ENCODE peak calls at places on chromosomes 5 and 9, in five cellular contexts. S is transverse colon, J is psoas muscle, E is stomach, L is mesendoderm. N is an unnamed sample.
A peak's percentile ranks its signal among the peaks of the same experiment; 100 is the strongest.

GRCh38 chr5:140868721-140869554 is at the start of gene PCDHA11:
- DNase-seq in S (no peak), J (no peak), E (no peak), L (peak; percentile 84), N (no peak)

GRCh38 chr9:104923289-104923688 is 4.7 kb downstream of the ABCA1 start:
- DNase-seq in S (no peak), J (no peak), E (no peak), L (no peak), N (no peak)

GRCh38 chr5:55533806-55534435 is 843 bp downstream of the PLPP1 start:
- DNase-seq in S (peak; percentile 53), J (no peak), E (peak; percentile 53), L (peak; percentile 77), N (no peak)

GRCh38 chr9:132008184-132008781 is 71.4 kb downstream of the MED27 start:
- DNase-seq in S (no peak), J (no peak), E (no peak), L (no peak), N (no peak)

GRCh38 chr9:122102156-122102555 is 9.0 kb upstream of the TTLL11 start:
- DNase-seq in S (no peak), J (no peak), E (no peak), L (no peak), N (no peak)

GRCh38 chr9:35891649-35892048 is 14.4 kb upstream of the HRCT1 start:
- DNase-seq in S (no peak), J (no peak), E (no peak), L (no peak), N (no peak)

GRCh38 chr9:840343-840742 is 1.2 kb upstream of the DMRT1 start:
- DNase-seq in S (no peak), J (no peak), E (no peak), L (peak; percentile 50), N (no peak)

GRCh38 chr9:38175423-38175822 is 106.4 kb upstream of the SHB start:
- DNase-seq in S (no peak), J (no peak), E (no peak), L (no peak), N (no peak)

GRCh38 chr5:135243194-135244191 is 155.5 kb downstream of the MACROH2A1 start:
- DNase-seq in S (peak; percentile 55), J (peak; percentile 50), E (peak; percentile 25), L (no peak), N (peak; percentile 36)

GRCh38 chr5:139655727-139656271 is 7.7 kb downstream of the CXXC5 start:
- DNase-seq in S (no peak), J (peak; percentile 57), E (peak; percentile 85), L (no peak), N (peak; percentile 72)

GRCh38 chr5:60516688-60517087 is 183.3 kb downstream of the DEPDC1B start:
- DNase-seq in S (no peak), J (no peak), E (no peak), L (no peak), N (no peak)

GRCh38 chr5:112106878-112107277 is 312.2 kb downstream of the EPB41L4A start:
- DNase-seq in S (no peak), J (no peak), E (no peak), L (no peak), N (no peak)

GRCh38 chr5:81232449-81233079 is 558 bp upstream of the CKMT2 start:
- DNase-seq in S (peak; percentile 10), J (peak; percentile 84), E (no peak), L (no peak), N (peak; percentile 7)

GRCh38 chr9:113963017-113963620 is 87.0 kb downstream of the ZNF618 start:
- DNase-seq in S (peak; percentile 63), J (peak; percentile 54), E (peak; percentile 60), L (peak; percentile 73), N (no peak)

GRCh38 chr9:24257726-24258125 is 288.0 kb downstream of the IZUMO3 start:
- DNase-seq in S (no peak), J (no peak), E (no peak), L (no peak), N (no peak)

GRCh38 chr5:100131161-100131560 is 404.0 kb upstream of the FAM174A start:
- DNase-seq in S (no peak), J (no peak), E (no peak), L (no peak), N (no peak)

GRCh38 chr5:106876665-106877194 is 794.0 kb downstream of the EFNA5 start:
- DNase-seq in S (no peak), J (no peak), E (no peak), L (peak; percentile 71), N (no peak)

GRCh38 chr5:50657044-50657443 is 9.4 kb upstream of the PARP8 start:
- DNase-seq in S (no peak), J (no peak), E (no peak), L (no peak), N (no peak)

GRCh38 chr9:20023237-20023928 is 234.5 kb upstream of the SLC24A2 start:
- DNase-seq in S (no peak), J (no peak), E (no peak), L (no peak), N (no peak)

GRCh38 chr9:126459126-126459525 is 132.5 kb downstream of the MVB12B start:
- DNase-seq in S (no peak), J (no peak), E (no peak), L (no peak), N (no peak)

GRCh38 chr9:105859428-105860091 is 165.2 kb downstream of the TMEM38B start:
- DNase-seq in S (no peak), J (no peak), E (no peak), L (no peak), N (no peak)

GRCh38 chr9:93505518-93506123 is 52.2 kb upstream of the FAM120AOS start:
- DNase-seq in S (no peak), J (no peak), E (no peak), L (no peak), N (no peak)

GRCh38 chr9:115240676-115241075 is 122.7 kb upstream of the TNC start:
- DNase-seq in S (no peak), J (no peak), E (no peak), L (no peak), N (no peak)

GRCh38 chr5:116529615-116530014 is 45.0 kb downstream of the SEMA6A start:
- DNase-seq in S (peak; percentile 29), J (no peak), E (no peak), L (no peak), N (no peak)

GRCh38 chr5:8844847-8845246 is 701.0 kb downstream of the SEMA5A start:
- DNase-seq in S (no peak), J (no peak), E (no peak), L (no peak), N (no peak)

GRCh38 chr9:114931407-114931806 is 1.0 kb upstream of the TNFSF8 start:
- DNase-seq in S (no peak), J (no peak), E (no peak), L (no peak), N (no peak)

GRCh38 chr5:171795381-171795780 is 9.8 kb downstream of the SMIM23 start:
- DNase-seq in S (no peak), J (no peak), E (no peak), L (no peak), N (no peak)

GRCh38 chr5:68793074-68793473 is 300.7 kb upstream of the SLC30A5 start:
- DNase-seq in S (no peak), J (no peak), E (no peak), L (no peak), N (no peak)
- H3K4me1 ChIP-seq in S (no peaks in the 10 kb centered on the region), J (no peaks in the 10 kb centered on the region), E (no peaks in the 10 kb centered on the region), L (no peaks in the 10 kb centered on the region), N (no peaks in the 10 kb centered on the region)

GRCh38 chr5:149423287-149424268 is 44.5 kb upstream of the IL17B start:
- DNase-seq in S (no peak), J (no peak), E (no peak), L (peak; percentile 50), N (no peak)

GRCh38 chr5:149425729-149426128 is 46.6 kb upstream of the IL17B start:
- DNase-seq in S (no peak), J (no peak), E (no peak), L (no peak), N (no peak)

GRCh38 chr5:149422429-149423286 is 43.6 kb upstream of the IL17B start:
- DNase-seq in S (peak; percentile 47), J (peak; percentile 57), E (no peak), L (peak; percentile 83), N (peak; percentile 63)

GRCh38 chr5:149426931-149427330 is 47.8 kb upstream of the IL17B start:
- DNase-seq in S (no peak), J (no peak), E (no peak), L (no peak), N (no peak)

DNA sequence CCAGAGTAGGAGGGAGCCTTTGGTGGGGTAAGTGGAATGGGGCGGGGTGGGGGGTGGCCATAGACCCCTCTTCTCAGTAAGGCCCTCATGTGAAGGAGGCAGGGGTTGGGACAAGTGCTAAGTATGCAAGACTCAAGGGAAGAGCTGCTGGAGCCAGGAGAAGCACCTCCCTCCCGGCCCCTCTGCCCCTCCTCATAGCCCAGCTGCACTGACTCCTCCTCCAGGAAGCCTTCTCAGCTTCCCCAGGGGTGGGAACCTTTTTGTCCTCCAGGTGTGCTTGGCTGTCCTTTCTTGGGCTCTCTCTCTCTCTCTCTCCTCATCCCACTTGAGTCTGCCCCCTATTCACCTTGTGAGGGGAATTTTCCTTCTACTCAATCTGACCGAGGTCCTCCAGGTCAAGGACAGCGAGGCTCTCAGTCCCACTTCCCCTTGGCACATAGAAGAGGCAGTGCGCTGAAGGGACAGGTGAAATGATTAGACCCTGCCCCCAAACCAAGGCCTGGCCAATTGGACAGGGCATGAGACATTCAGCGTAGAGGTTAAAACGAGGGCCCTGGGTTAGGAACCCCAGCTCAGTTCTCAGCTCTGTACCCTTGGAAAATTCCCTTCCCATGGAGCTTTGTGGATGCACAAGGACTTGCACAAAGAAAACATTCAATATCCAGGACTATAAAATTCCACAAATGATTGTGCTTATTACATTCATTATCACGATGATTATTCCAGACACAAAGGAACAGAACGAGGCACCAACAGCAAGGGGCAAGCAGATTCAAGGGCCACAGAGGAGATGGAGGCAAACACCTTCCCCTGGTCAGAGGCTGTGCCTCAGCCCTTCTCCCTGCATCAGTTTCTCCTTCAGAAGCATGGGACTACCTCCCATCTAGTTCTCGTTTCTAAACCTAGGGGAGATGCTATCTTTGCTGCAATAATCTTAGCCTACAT is 45.6 kb upstream of the IL17B start:
- DNase-seq in S (no peak), J (no peak), E (no peak), L (peak; percentile 83), N (no peak)
- H3K4me1 ChIP-seq in S (peaks cover 27% of the 10 kb centered on the region), J (peaks cover 10% of the 10 kb centered on the region), E (peaks cover 42% of the 10 kb centered on the region), L (peaks cover 8% of the 10 kb centered on the region), N (no peaks in the 10 kb centered on the region)

GRCh38 chr5:150583541-150584225 is 56.8 kb upstream of the SYNPO start:
- DNase-seq in S (no peak), J (no peak), E (no peak), L (no peak), N (no peak)
- H3K4me1 ChIP-seq in S (peaks cover 12% of the 10 kb centered on the region), J (peaks cover 10% of the 10 kb centered on the region), E (peaks cover 18% of the 10 kb centered on the region), L (no peaks in the 10 kb centered on the region), N (peaks cover 47% of the 10 kb centered on the region)

DNA sequence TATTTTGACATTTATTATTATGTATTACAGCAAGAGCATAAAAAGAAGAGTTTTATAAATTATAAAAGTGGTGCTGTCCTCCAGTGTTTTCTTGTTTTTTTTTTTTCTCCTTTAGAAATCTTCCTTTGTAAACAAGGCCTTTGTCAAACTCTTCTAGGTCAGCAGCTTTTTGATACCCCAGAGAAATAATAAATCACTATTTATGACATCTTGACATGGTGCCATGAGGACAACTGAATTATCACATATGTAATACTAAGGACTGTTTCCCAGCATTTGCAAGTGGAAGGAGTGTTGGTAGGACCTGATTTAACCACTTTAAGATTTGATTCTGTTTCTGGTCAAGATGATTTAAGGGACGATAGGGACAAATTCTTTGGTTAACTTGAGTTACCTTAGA is 4.6 kb downstream of the SMARCA2 start:
- DNase-seq in S (no peak), J (no peak), E (no peak), L (no peak), N (no peak)
- H3K4me1 ChIP-seq in S (peaks cover 22% of the 10 kb centered on the region), J (peaks cover 62% of the 10 kb centered on the region), E (peaks cover 38% of the 10 kb centered on the region), L (peaks cover 2% of the 10 kb centered on the region), N (peaks cover 36% of the 10 kb centered on the region)